ENCODE peak calls at places on chromosomes 7 and 10, in five cellular contexts. O, Q, J, T and K are unnamed samples.

GRCh38 chr7:157737151-157738063 is 400.6 kb downstream of the DNAJB6 start:
- DNase-seq in O (no peak), Q (no peak), J (no peak), T (no peak), K (no peak)

GRCh38 chr10:131773321-131773988 is 127.4 kb upstream of the PPP2R2D start:
- DNase-seq in O (no peak), Q (no peak), J (no peak), T (peak), K (no peak)

GRCh38 chr7:96312502-96312901 is 9.4 kb downstream of the SLC25A13 start:
- DNase-seq in O (no peak), Q (no peak), J (no peak), T (no peak), K (no peak)

GRCh38 chr7:143885951-143886350 is 16.0 kb downstream of the TCAF1 start:
- DNase-seq in O (no peak), Q (no peak), J (no peak), T (no peak), K (no peak)

GRCh38 chr10:115117301-115117700 is 24.1 kb downstream of the ATRNL1 start:
- DNase-seq in O (no peak), Q (no peak), J (no peak), T (no peak), K (no peak)

GRCh38 chr10:123771877-123772644 is 105.9 kb downstream of the GPR26 start:
- DNase-seq in O (no peak), Q (no peak), J (no peak), T (peak), K (no peak)

GRCh38 chr7:78765985-78766729 is 687.3 kb downstream of the MAGI2 start:
- DNase-seq in O (no peak), Q (no peak), J (no peak), T (no peak), K (no peak)

GRCh38 chr10:43689007-43689491 is 40.4 kb upstream of the ZNF32 start:
- DNase-seq in O (no peak), Q (no peak), J (no peak), T (peak), K (no peak)

GRCh38 chr7:66296001-66296521 is 90.9 kb downstream of the TPST1 start:
- DNase-seq in O (no peak), Q (no peak), J (peak), T (no peak), K (no peak)

GRCh38 chr7:135755351-135755753 is 6.7 kb upstream of the FAM180A start:
- DNase-seq in O (no peak), Q (no peak), J (no peak), T (peak), K (peak)

GRCh38 chr10:33309410-33309809 is 25.1 kb downstream of the NRP1 start:
- DNase-seq in O (no peak), Q (no peak), J (no peak), T (no peak), K (no peak)

GRCh38 chr10:18976681-18977251 is 71.8 kb upstream of the MALRD1 start:
- DNase-seq in O (no peak), Q (no peak), J (no peak), T (no peak), K (no peak)

GRCh38 chr7:128940494-128941322 is 3.0 kb downstream of the IRF5 start:
- DNase-seq in O (no peak), Q (peak), J (no peak), T (peak), K (no peak)

GRCh38 chr10:6473901-6474370 is 106.1 kb downstream of the PRKCQ start:
- DNase-seq in O (no peak), Q (peak), J (peak), T (no peak), K (no peak)

GRCh38 chr7:84191842-84192241 is 2.7 kb downstream of the SEMA3A start:
- DNase-seq in O (no peak), Q (no peak), J (peak), T (no peak), K (no peak)

GRCh38 chr7:84190016-84190705 is 4.4 kb downstream of the SEMA3A start:
- DNase-seq in O (no peak), Q (no peak), J (peak), T (no peak), K (no peak)

GRCh38 chr7:84193787-84194186 is 802 bp downstream of the SEMA3A start:
- DNase-seq in O (no peak), Q (no peak), J (peak), T (no peak), K (no peak)

GRCh38 chr7:84188811-84189405 is 5.7 kb downstream of the SEMA3A start:
- DNase-seq in O (no peak), Q (no peak), J (peak), T (no peak), K (no peak)

GRCh38 chr7:84191261-84191660 is 3.3 kb downstream of the SEMA3A start:
- DNase-seq in O (no peak), Q (no peak), J (peak), T (no peak), K (no peak)
- H3K4me3 ChIP-seq in O (no peak), Q (no peak), J (no peak), T (peak), K (peak)

DNA sequence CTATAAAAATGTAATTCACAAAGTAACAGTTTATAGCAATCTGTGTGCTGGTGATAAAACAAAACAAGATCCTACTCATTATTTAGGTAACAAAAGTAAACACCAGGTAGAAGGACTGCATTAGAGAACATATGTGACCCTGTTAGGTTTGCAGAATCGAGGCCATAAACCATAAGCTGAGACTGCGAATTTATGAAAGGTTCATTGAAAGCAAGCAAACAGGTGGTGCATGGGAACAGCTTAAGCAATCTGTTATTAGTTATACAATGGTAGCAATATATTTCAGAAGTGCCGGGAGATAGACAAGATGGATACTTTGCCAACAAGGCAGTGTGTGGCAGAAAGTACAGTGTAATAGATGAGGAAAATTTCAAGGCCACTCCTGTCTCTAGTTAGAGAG is 23.5 kb upstream of the FAM133B start:
- DNase-seq in O (no peak), Q (no peak), J (no peak), T (no peak), K (no peak)
- H3K4me3 ChIP-seq in O (no peak), Q (no peak), J (no peak), T (no peak), K (no peak)

DNA sequence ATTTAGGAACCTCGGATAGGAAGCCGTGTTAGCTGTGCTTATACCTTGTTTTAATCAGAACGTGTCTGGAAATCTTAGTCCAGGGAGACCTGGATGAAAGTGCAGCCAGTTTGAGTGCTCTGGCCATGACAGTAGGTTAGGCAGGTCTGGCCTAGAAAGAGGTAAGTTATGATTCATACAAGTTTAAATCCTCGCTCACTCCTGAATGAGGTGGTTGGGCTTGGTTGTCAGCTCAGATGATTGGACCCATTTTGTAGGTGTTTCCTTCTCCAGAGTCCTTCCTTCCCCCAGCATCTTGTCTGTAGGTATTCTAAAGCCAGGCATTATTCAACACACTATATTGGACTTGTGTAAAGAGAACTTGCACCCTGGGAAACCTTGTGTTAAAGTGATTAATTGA is 561.9 kb upstream of the GALNT17 start:
- DNase-seq in O (no peak), Q (no peak), J (no peak), T (no peak), K (no peak)
- H3K4me3 ChIP-seq in O (no peak), Q (no peak), J (no peak), T (no peak), K (no peak)

DNA sequence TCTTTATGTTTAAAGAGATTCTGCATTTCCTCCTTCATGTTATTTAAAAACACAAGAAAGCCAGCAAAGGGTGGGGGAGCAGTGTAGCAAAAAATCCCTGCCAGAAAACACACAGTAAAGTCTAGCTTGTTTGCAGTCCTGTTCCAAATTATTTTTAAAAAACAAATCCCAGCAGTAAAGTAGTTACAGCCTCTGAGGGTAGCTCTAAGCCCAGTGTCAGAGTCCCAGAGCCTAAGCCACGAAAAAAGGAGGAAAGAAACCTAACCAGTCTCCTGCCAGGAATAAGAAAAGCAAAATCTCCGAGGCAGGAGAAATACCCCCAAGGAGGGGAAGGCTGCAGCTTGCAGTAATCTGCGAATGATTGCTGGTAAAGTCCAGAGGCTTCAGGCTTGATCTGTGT is 219.7 kb upstream of the CELF2 start:
- DNase-seq in O (no peak), Q (no peak), J (no peak), T (no peak), K (no peak)
- H3K4me3 ChIP-seq in O (peak), Q (no peak), J (no peak), T (peak), K (no peak)

DNA sequence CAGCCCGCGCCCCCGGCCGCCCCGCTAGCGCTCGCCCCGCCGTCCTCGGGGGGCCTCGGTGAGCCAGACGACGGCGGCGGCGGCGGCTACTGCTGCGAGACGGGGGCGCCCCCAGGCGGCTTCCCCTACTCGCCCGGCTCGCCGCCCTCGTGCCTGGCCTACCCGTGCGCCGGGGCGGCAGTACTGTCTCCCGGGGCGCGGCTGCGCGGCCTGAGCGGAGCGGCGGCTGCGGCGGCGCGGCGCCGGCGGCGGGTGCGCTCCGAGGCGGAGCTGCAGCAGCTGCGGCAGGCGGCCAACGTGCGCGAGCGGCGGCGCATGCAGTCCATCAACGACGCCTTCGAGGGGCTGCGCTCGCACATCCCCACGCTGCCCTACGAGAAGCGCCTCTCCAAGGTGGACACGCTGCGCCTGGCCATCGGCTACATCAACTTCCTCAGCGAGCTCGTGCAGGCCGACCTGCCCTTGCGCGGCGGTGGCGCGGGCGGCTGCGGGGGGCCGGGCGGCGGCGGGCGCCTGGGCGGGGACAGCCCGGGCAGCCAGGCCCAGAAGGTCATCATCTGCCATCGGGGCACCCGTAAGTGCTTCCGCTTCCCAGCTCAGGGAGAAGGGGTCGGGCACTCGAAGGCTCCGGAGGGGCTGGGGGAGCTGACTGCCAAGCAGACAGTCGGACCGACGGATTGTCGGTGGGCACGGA is 776 bp downstream of the PTF1A start:
- DNase-seq in O (no peak), Q (no peak), J (no peak), T (no peak), K (no peak)
- H3K4me3 ChIP-seq in O (no peak), Q (no peak), J (no peak), T (no peak), K (no peak)

GRCh38 chr10:132785433-132786278 is at the start of gene NKX6-2:
- DNase-seq in O (no peak), Q (no peak), J (no peak), T (no peak), K (no peak)
- H3K4me3 ChIP-seq in O (peak), Q (no peak), J (no peak), T (peak), K (no peak)

DNA sequence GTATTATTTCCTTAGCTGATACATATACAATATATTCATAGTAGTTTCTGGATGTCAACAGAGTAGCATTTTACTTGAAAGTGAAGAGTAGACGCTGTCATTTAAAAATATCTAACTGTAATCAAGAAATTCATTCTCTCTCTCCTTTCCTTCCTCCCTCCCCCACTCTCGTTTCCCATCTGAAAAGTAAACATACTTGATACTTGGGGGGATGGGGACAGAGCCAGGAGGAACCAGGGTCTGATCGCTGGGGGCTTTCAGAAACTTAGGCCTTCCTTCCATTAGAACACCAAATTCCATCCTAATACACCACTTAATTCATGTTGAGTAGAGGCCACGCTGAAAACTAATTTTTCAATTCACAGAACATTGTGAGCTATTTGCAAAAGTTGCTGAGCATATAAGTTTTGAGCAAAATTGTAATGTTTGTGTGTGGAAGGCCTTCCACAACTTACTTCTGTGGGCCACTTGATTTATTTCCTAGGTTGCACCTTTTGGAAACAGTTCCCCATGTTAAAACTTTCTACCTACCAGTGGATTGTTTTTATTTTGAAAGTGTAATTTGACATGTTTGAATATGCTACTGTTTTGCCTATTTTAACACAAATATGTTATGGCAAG is 35.3 kb downstream of the CNPY1 start:
- DNase-seq in O (no peak), Q (no peak), J (no peak), T (no peak), K (no peak)
- H3K4me3 ChIP-seq in O (no peak), Q (no peak), J (no peak), T (no peak), K (no peak)

DNA sequence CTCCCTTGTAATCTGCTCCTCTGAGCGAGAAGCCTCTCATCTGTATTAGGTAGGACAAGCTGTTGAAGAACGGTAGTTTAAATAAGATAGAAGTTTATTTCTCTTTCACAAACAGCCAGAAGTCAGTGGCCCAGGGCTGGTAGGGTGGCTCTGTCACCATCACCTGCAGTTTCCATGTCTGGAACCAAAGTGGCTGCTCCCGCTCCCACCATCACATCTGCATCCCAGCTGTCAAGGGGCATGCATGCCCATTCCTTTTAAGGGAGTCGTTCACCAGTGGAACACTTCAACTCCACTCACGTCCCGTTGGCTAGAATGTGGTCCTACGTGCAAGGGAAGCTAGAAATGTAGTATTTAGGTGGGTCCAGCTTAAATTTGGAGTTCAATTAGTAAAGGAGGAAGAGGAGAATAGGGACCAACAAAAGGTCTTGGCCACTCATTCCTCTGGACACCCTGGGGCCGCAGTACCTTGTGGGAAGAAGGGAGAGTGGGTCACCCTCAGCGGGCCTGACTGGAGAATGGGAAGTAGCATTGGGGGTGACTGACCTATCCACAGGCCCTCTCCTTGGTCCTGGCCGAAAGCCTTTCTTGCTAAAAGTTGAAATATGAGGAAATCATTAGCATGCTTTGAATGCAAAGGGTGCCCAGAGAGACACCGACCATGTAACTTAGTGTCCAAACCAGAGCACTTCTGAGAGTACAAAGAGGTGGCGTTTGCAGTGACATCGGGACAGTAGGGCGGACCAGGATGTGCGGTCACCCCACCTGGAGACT is 48.0 kb downstream of the ELFN1 start:
- DNase-seq in O (no peak), Q (no peak), J (no peak), T (no peak), K (no peak)
- H3K4me3 ChIP-seq in O (no peak), Q (no peak), J (no peak), T (no peak), K (no peak)

DNA sequence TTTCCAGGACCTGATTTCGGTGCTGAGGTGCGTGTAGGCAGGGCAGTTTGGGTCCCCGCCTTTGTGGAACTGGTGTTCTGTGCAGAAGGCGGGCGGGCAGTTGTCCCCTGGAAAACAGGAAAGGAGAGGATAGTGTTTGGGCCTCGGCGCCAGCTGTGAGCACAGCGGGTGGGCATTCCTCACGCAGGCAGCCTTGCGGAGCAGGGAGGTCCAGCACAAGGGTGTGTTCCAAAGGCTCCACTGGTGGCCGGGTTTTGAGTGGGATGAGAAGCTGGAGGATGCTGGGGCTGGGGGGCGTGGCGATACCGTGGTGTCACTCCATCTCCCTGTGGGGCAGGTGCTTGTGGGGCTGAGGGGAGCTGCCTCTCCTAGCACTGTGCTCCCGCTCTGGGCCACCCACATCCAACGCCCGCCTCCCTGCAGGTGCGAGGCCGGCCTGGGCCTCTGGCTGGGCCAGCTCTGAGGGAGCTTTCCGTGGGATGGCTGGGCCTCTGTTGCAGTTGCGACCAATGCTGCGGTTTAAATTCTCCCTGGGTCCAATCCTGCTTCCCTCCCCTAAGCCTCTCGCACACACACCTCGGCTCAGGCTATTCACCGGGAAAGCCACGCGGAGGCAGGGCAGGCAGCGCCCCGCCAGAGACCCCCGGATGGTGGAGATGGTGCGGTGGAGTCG is 15.9 kb downstream of the UNCX start:
- DNase-seq in O (no peak), Q (no peak), J (no peak), T (no peak), K (no peak)
- H3K4me3 ChIP-seq in O (no peak), Q (no peak), J (no peak), T (no peak), K (no peak)